ENCODE peak calls at places on chromosomes 2 and 18, in ten cellular contexts. C is endothelial cell; T is GM23248; N is adrenal gland; S is hepatocyte; I is A549; B is substantia nigra; D is activated T-cell treated with anti-CD3 and anti-CD28 coated beads, Interleukin-2, amount 50 U/mL, for 72 hours; H is NCI-H1092 treated with DMSO at 0.1 percent for 48 hours; M is pons. X is an unnamed sample.

GRCh38 chr2:170461875-170462274 is 253.3 kb upstream of the SP5 start:
- DNase-seq in T (no peak), D (no peak), B (no peak), M (no peak), H (peak), C (no peak), N (no peak), S (no peak), I (no peak), X (no peak)

GRCh38 chr2:125543968-125544514 is 1111.9 kb upstream of the GYPC start:
- DNase-seq in S (no peak), H (no peak), T (no peak), I (no peak), D (no peak), B (no peak), N (no peak), M (no peak), C (no peak), X (no peak)

GRCh38 chr2:174600349-174600748 is 2.7 kb upstream of the WIPF1 start:
- DNase-seq in H (no peak), S (no peak), M (no peak), N (no peak), C (no peak), B (no peak), T (no peak), I (no peak), D (no peak), X (no peak)

GRCh38 chr18:28789460-28789859 is 612.5 kb upstream of the CDH2 start:
- DNase-seq in N (no peak), I (no peak), M (peak), T (peak), D (no peak), S (no peak), H (no peak), B (no peak), C (no peak), X (no peak)

GRCh38 chr18:36533446-36534153 is 236.1 kb downstream of the FHOD3 start:
- DNase-seq in D (no peak), T (no peak), H (no peak), I (no peak), N (no peak), C (no peak), M (no peak), S (no peak), B (no peak), X (no peak)

GRCh38 chr2:216694201-216694825 is 1.0 kb downstream of the IGFBP5 start:
- DNase-seq in M (peak), B (peak), D (peak), N (no peak), C (peak), T (peak), S (peak), H (peak), I (peak), X (peak)

GRCh38 chr2:74695663-74696062 is 41.6 kb downstream of the SEMA4F start:
- DNase-seq in B (no peak), I (no peak), M (no peak), H (no peak), T (no peak), N (no peak), C (no peak), S (no peak), D (no peak), X (no peak)

GRCh38 chr18:53796042-53796729 is 428.3 kb downstream of the MBD2 start:
- DNase-seq in H (no peak), M (no peak), T (peak), B (no peak), I (peak), N (peak), S (peak), D (peak), C (no peak), X (no peak)

GRCh38 chr2:23327897-23328296 is 57.1 kb upstream of the KLHL29 start:
- DNase-seq in B (no peak), I (no peak), D (no peak), S (no peak), H (peak), N (no peak), M (no peak), C (no peak), T (no peak), X (no peak)

GRCh38 chr2:221529943-221530652 is 42.0 kb downstream of the EPHA4 start:
- DNase-seq in I (peak), D (no peak), C (no peak), T (peak), H (no peak), M (no peak), N (no peak), B (no peak), S (no peak), X (no peak)